ENCODE peak calls at places on chromosomes 4 and X, in four cellular contexts. G is left colon; C is GOT3; K is stimulated activated CD4-positive, alpha-beta T cell treated with anti-CD3 and anti-CD28 coated beads, Interleukin-2, amount 100 ng/mL, for 48 hours. M is an unnamed sample.

GRCh38 chr4:74157116-74157742 is 689 bp upstream of the MTHFD2L start:
- DNase-seq in G (no peak), C (no peak), K (no peak), M (no peak)

GRCh38 chr4:168907119-168907698 is 102.8 kb downstream of the CBR4 start:
- DNase-seq in K (no peak), C (no peak), G (no peak), M (no peak)

GRCh38 chr4:185282968-185283367 is 73.6 kb downstream of the SNX25 start:
- DNase-seq in C (no peak), K (no peak), G (no peak), M (no peak)

GRCh38 chr4:4726051-4726450 is 133.4 kb upstream of the MSX1 start:
- DNase-seq in G (no peak), K (no peak), C (no peak), M (no peak)

GRCh38 chr4:23084559-23085248 is 392.0 kb downstream of the GBA3 start:
- DNase-seq in C (no peak), K (no peak), G (no peak), M (no peak)

GRCh38 chr4:171067422-171067821 is 745.8 kb upstream of the GALNTL6 start:
- DNase-seq in C (no peak), K (no peak), G (no peak), M (no peak)

GRCh38 chrX:12903646-12904045 is 2.8 kb upstream of the TLR8 start:
- DNase-seq in G (no peak), K (no peak), C (no peak), M (no peak)

GRCh38 chrX:53682885-53683555 is 3.5 kb downstream of the HUWE1 start:
- DNase-seq in G (peak), K (peak), C (no peak), M (peak)

GRCh38 chr4:113674733-113675132 is 86.8 kb downstream of the CAMK2D start:
- DNase-seq in G (no peak), C (no peak), K (no peak), M (no peak)

GRCh38 chr4:150746156-150746555 is 164.2 kb downstream of the MAB21L2 start:
- DNase-seq in G (no peak), K (no peak), C (no peak), M (no peak)

GRCh38 chr4:20017035-20017434 is 234.7 kb upstream of the SLIT2 start:
- DNase-seq in K (no peak), G (no peak), C (no peak), M (no peak)

GRCh38 chr4:187184513-187184912 is 460.9 kb upstream of the FAT1 start:
- DNase-seq in C (no peak), G (peak), K (no peak), M (no peak)

GRCh38 chrX:70001269-70001668 is 48.5 kb downstream of the AWAT2 start:
- DNase-seq in C (no peak), G (no peak), K (no peak), M (no peak)

GRCh38 chr4:3305610-3306371 is 13.0 kb downstream of the RGS12 start:
- DNase-seq in C (no peak), G (peak), K (no peak), M (no peak)

GRCh38 chr4:172892300-172892699 is 276.3 kb upstream of the GALNT7 start:
- DNase-seq in K (no peak), G (no peak), C (no peak), M (no peak)

GRCh38 chr4:39621582-39621981 is 17.1 kb downstream of the SMIM14 start:
- DNase-seq in K (no peak), C (peak), G (peak), M (no peak)

GRCh38 chr4:110046588-110047049 is 133.9 kb downstream of the EGF start:
- DNase-seq in C (no peak), K (no peak), G (no peak), M (no peak)

GRCh38 chr4:128527356-128527755 is 239.7 kb upstream of the PGRMC2 start:
- DNase-seq in G (no peak), K (no peak), C (no peak), M (no peak)

GRCh38 chrX:122094611-122095010 is 1047.2 kb downstream of the GLUD2 start:
- DNase-seq in C (no peak), K (no peak), G (no peak), M (no peak)

GRCh38 chrX:73840120-73840924 is 277.3 kb downstream of the CHIC1 start:
- DNase-seq in C (no peak), K (no peak), G (no peak), M (no peak)